ENCODE peak calls at places on chromosomes 1 and 21, in nine cellular contexts. X, E, N, A, H, B, V, S and R are unnamed samples.
A peak's percentile ranks its signal among the peaks of the same experiment; 100 is the strongest.

GRCh38 chr21:45824546-45825208 is 156.9 kb upstream of the COL6A1 start:
- DNase-seq in X (no peak), E (no peak), N (no peak), A (no peak), H (no peak), B (no peak), V (no peak), S (no peak), R (no peak)

GRCh38 chr1:212879947-212880690 is 22.0 kb downstream of the FLVCR1 start:
- DNase-seq in X (no peak), E (no peak), N (no peak), A (no peak), H (no peak), B (no peak), V (no peak), S (no peak), R (no peak)

GRCh38 chr1:240111558-240111957 is 19.9 kb downstream of the FMN2 start:
- DNase-seq in X (no peak), E (no peak), N (no peak), A (no peak), H (no peak), B (no peak), V (no peak), S (no peak), R (no peak)

GRCh38 chr21:31293986-31294385 is 50.1 kb downstream of the TIAM1 start:
- DNase-seq in X (no peak), E (peak; percentile 96), N (no peak), A (peak; percentile 94), H (no peak), B (peak; percentile 98), V (no peak), S (peak; percentile 23), R (no peak)

GRCh38 chr1:185440877-185441276 is 123.8 kb upstream of the IVNS1ABP start:
- DNase-seq in X (no peak), E (peak; percentile 63), N (no peak), A (no peak), H (no peak), B (peak; percentile 74), V (no peak), S (no peak), R (no peak)

GRCh38 chr1:5990913-5991783 is 1.1 kb downstream of the NPHP4 start:
- DNase-seq in X (peak; percentile 60), E (peak; percentile 12), N (peak; percentile 79), A (peak; percentile 21), H (peak; percentile 51), B (peak; percentile 26), V (no peak), S (no peak), R (peak; percentile 68)

GRCh38 chr1:3319874-3320245 is 134.6 kb upstream of the ARHGEF16 start:
- DNase-seq in X (no peak), E (peak; percentile 25), N (peak; percentile 85), A (peak; percentile 49), H (no peak), B (peak; percentile 59), V (no peak), S (peak; percentile 47), R (peak; percentile 83)

GRCh38 chr1:18429654-18430053 is 51.1 kb upstream of the KLHDC7A start:
- DNase-seq in X (no peak), E (no peak), N (no peak), A (no peak), H (no peak), B (no peak), V (no peak), S (no peak), R (no peak)

GRCh38 chr1:151542710-151543129 is 2.6 kb downstream of the TUFT1 start:
- DNase-seq in X (no peak), E (peak; percentile 94), N (no peak), A (peak; percentile 86), H (no peak), B (peak; percentile 95), V (no peak), S (peak; percentile 30), R (no peak)

GRCh38 chr1:1907098-1907736 is 7.8 kb upstream of the CALML6 start:
- DNase-seq in X (no peak), E (no peak), N (no peak), A (no peak), H (no peak), B (no peak), V (no peak), S (no peak), R (peak; percentile 62)

GRCh38 chr1:22794691-22795090 is 84.1 kb downstream of the EPHB2 start:
- DNase-seq in X (peak; percentile 35), E (no peak), N (no peak), A (peak; percentile 17), H (no peak), B (no peak), V (no peak), S (no peak), R (peak; percentile 88)

GRCh38 chr1:15311122-15311822 is 64.2 kb downstream of the FHAD1 start:
- DNase-seq in X (no peak), E (no peak), N (no peak), A (no peak), H (no peak), B (no peak), V (no peak), S (no peak), R (no peak)

GRCh38 chr1:33636209-33636608 is 163.8 kb downstream of the ZSCAN20 start:
- DNase-seq in X (no peak), E (no peak), N (no peak), A (no peak), H (no peak), B (no peak), V (no peak), S (no peak), R (no peak)

GRCh38 chr21:38950388-38951094 is 144.8 kb downstream of the ETS2 start:
- DNase-seq in X (no peak), E (no peak), N (no peak), A (peak; percentile 49), H (no peak), B (no peak), V (no peak), S (no peak), R (no peak)

GRCh38 chr1:246470588-246470987 is 36.5 kb downstream of the SMYD3 start:
- DNase-seq in X (no peak), E (no peak), N (no peak), A (no peak), H (no peak), B (no peak), V (no peak), S (no peak), R (no peak)

GRCh38 chr1:242534753-242535152 is 10.3 kb upstream of the PLD5 start:
- DNase-seq in X (no peak), E (no peak), N (no peak), A (no peak), H (no peak), B (no peak), V (no peak), S (no peak), R (no peak)

GRCh38 chr1:21291184-21291583 is 921 bp upstream of the ECE1 start:
- DNase-seq in X (no peak), E (no peak), N (no peak), A (no peak), H (no peak), B (no peak), V (no peak), S (no peak), R (no peak)

GRCh38 chr1:21293537-21294265 is 3.4 kb upstream of the ECE1 start:
- DNase-seq in X (no peak), E (no peak), N (no peak), A (no peak), H (peak; percentile 73), B (no peak), V (no peak), S (no peak), R (peak; percentile 93)

GRCh38 chr1:21292991-21293536 is 2.8 kb upstream of the ECE1 start:
- DNase-seq in X (no peak), E (no peak), N (no peak), A (no peak), H (peak; percentile 67), B (no peak), V (no peak), S (no peak), R (no peak)

GRCh38 chr1:21291964-21292363 is 1.7 kb upstream of the ECE1 start:
- DNase-seq in X (no peak), E (no peak), N (no peak), A (no peak), H (no peak), B (no peak), V (no peak), S (no peak), R (no peak)

GRCh38 chr1:21292503-21292990 is 2.3 kb upstream of the ECE1 start:
- DNase-seq in X (no peak), E (no peak), N (no peak), A (no peak), H (no peak), B (no peak), V (no peak), S (no peak), R (no peak)
- H3K4me1 ChIP-seq in X (peaks cover 9% of the 10 kb centered on the region), E (peaks cover 34% of the 10 kb centered on the region), N (peaks cover 6% of the 10 kb centered on the region), A (peaks cover 29% of the 10 kb centered on the region), H (peaks cover 84% of the 10 kb centered on the region), B (peaks cover 23% of the 10 kb centered on the region), V (peaks cover 45% of the 10 kb centered on the region), S (peaks cover 27% of the 10 kb centered on the region), R (peaks cover 41% of the 10 kb centered on the region)

DNA sequence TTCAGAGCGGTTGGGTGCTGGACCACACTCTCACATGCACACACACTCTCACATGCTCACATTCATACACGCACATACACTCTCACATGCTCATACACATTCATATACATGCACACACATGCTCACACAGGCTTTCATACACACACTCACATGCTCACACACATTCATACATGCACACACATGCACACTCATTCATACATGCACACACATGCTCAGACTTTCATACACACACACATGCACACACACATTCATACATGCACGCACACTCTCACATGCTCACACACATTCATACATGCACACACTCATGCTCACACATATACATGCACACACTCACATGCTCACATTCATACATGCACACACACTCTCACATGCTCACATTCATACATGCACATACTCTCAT is 6.0 kb upstream of the CD55 start:
- DNase-seq in X (no peak), E (no peak), N (no peak), A (no peak), H (no peak), B (no peak), V (no peak), S (no peak), R (no peak)
- H3K4me3 ChIP-seq in X (no peak overlapping the region), E (no peak overlapping the region), N (no peak overlapping the region), A (no peak overlapping the region), H (no peak overlapping the region), B (no peak overlapping the region), V (no peak overlapping the region), S (no peak overlapping the region), R (no peak overlapping the region)

GRCh38 chr1:204265665-204266064 is 51.9 kb upstream of the GOLT1A start:
- DNase-seq in X (no peak), E (no peak), N (no peak), A (no peak), H (no peak), B (no peak), V (no peak), S (no peak), R (no peak)
- H3K27ac ChIP-seq in X (no peak overlapping the region), E (no peak overlapping the region), N (no peak overlapping the region), A (no peak overlapping the region), H (no peak overlapping the region), B (no peak overlapping the region), V (no peak overlapping the region), S (no peak overlapping the region), R (no peak overlapping the region)

DNA sequence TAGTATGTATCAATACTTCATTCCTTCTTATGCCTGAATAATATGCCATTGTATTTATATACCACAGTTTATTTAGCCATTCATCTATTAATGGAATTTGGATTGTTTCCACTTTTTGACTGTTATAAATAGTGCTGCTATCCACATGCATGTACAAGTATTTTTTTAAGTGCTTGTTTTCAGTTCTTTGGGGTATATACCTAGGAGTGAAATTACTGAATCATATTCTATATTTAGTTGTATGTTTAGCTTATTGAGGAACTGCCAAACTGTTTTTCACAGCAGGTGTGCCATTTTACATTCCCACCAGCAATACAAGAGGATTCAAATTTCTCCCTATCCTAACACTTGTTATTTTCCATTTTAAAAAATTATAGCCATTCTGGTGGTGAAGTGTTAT is 7.6 kb upstream of the HJV start:
- DNase-seq in X (no peak), E (no peak), N (no peak), A (no peak), H (no peak), B (no peak), V (no peak), S (no peak), R (no peak)
- H3K4me1 ChIP-seq in X (no peaks in the 10 kb centered on the region), E (no peaks in the 10 kb centered on the region), N (peaks cover 10% of the 10 kb centered on the region), A (no peaks in the 10 kb centered on the region), H (peaks cover 3% of the 10 kb centered on the region), B (no peaks in the 10 kb centered on the region), V (peaks cover 6% of the 10 kb centered on the region), S (no peaks in the 10 kb centered on the region), R (no peaks in the 10 kb centered on the region)